ENCODE peak calls at places on chromosomes 16 and 17, in four cellular contexts. X is transverse colon, W is A549, Q is IMR-90. V is an unnamed sample.

GRCh38 chr17:80945736-80946135 is 45.9 kb upstream of the CHMP6 start:
- DNase-seq in X (no peak), W (no peak), Q (no peak), V (no peak)

GRCh38 chr17:40551874-40552768 is 13.2 kb downstream of the CCR7 start:
- DNase-seq in X (peak; percentile 21), W (peak; percentile 99), Q (peak; percentile 99), V (peak; percentile 83)

GRCh38 chr16:9151597-9151996 is 60.2 kb downstream of the HAPSTR1 start:
- DNase-seq in X (no peak), W (no peak), Q (peak; percentile 84), V (no peak)

GRCh38 chr16:84082110-84082509 is 34.6 kb downstream of the MBTPS1 start:
- DNase-seq in X (no peak), W (no peak), Q (no peak), V (no peak)

GRCh38 chr17:30000001-30000754 is 58.7 kb downstream of the EFCAB5 start:
- DNase-seq in X (no peak), W (peak; percentile 27), Q (no peak), V (no peak)

GRCh38 chr17:78997881-78998280 is 11.7 kb downstream of the CANT1 start:
- DNase-seq in X (no peak), W (no peak), Q (no peak), V (peak; percentile 32)

GRCh38 chr16:81703177-81704155 is 75.6 kb upstream of the PLCG2 start:
- DNase-seq in X (no peak), W (peak; percentile 92), Q (peak; percentile 91), V (no peak)

GRCh38 chr16:48347980-48348379 is 37.2 kb downstream of the SIAH1 start:
- DNase-seq in X (no peak), W (no peak), Q (no peak), V (no peak)

GRCh38 chr16:85751665-85752501 is 987 bp upstream of the C16orf74 start:
- DNase-seq in X (no peak), W (no peak), Q (peak; percentile 58), V (no peak)

GRCh38 chr16:68090109-68090508 is 4.9 kb downstream of the NFATC3 start:
- DNase-seq in X (no peak), W (no peak), Q (no peak), V (no peak)

GRCh38 chr16:11188801-11189740 is 66.9 kb downstream of the SOCS1 start:
- DNase-seq in X (no peak), W (no peak), Q (no peak), V (no peak)

GRCh38 chr16:30692381-30693074 is 6.4 kb upstream of the SRCAP start:
- DNase-seq in X (no peak), W (no peak), Q (no peak), V (no peak)

GRCh38 chr17:79888009-79888540 is 48.8 kb upstream of the CBX4 start:
- DNase-seq in X (no peak), W (no peak), Q (no peak), V (no peak)

GRCh38 chr17:29870836-29871430 is 59.1 kb downstream of the SSH2 start:
- DNase-seq in X (no peak), W (no peak), Q (no peak), V (no peak)

GRCh38 chr16:84426804-84427203 is 58.5 kb downstream of the ATP2C2 start:
- DNase-seq in X (no peak), W (no peak), Q (no peak), V (no peak)

GRCh38 chr17:73595068-73595865 is 49.0 kb downstream of the SDK2 start:
- DNase-seq in X (peak; percentile 45), W (no peak), Q (no peak), V (no peak)

GRCh38 chr17:62179525-62180161 is 114.6 kb upstream of the MED13 start:
- DNase-seq in X (peak; percentile 27), W (peak; percentile 92), Q (peak; percentile 50), V (no peak)

GRCh38 chr17:45018514-45019176 is 32.8 kb downstream of the DCAKD start:
- DNase-seq in X (peak; percentile 41), W (no peak), Q (peak; percentile 11), V (no peak)

GRCh38 chr16:70484867-70485266 is 30.5 kb downstream of the FCSK start:
- DNase-seq in X (no peak), W (no peak), Q (no peak), V (no peak)

GRCh38 chr16:11142951-11143740 is 112.9 kb downstream of the SOCS1 start:
- DNase-seq in X (no peak), W (no peak), Q (no peak), V (no peak)

GRCh38 chr17:80737106-80738019 is 192.7 kb downstream of the RPTOR start:
- DNase-seq in X (peak; percentile 48), W (no peak), Q (no peak), V (no peak)

GRCh38 chr17:77076046-77076882 is 64.5 kb upstream of the SEC14L1 start:
- DNase-seq in X (no peak), W (no peak), Q (peak; percentile 9), V (no peak)

GRCh38 chr17:42399948-42400843 is 12.0 kb upstream of the STAT3 start:
- DNase-seq in X (no peak), W (no peak), Q (no peak), V (no peak)

GRCh38 chr17:21500064-21500463 is 123.9 kb downstream of the KCNJ12 start:
- DNase-seq in X (no peak), W (no peak), Q (no peak), V (no peak)

GRCh38 chr16:82987767-82988166 is 361.0 kb downstream of the CDH13 start:
- DNase-seq in X (no peak), W (no peak), Q (peak; percentile 19), V (no peak)

GRCh38 chr17:68455756-68456528 is 1.4 kb downstream of the WIPI1 start:
- DNase-seq in X (peak; percentile 46), W (peak; percentile 21), Q (peak; percentile 89), V (no peak)

GRCh38 chr16:74637742-74638453 is 28.8 kb downstream of the RFWD3 start:
- DNase-seq in X (no peak), W (no peak), Q (no peak), V (no peak)

GRCh38 chr16:29779474-29779873 is 1.4 kb downstream of the ZG16 start:
- DNase-seq in X (no peak), W (peak; percentile 51), Q (no peak), V (no peak)

GRCh38 chr16:11129378-11129781 is 126.6 kb downstream of the SOCS1 start:
- DNase-seq in X (no peak), W (no peak), Q (no peak), V (no peak)

GRCh38 chr17:63446218-63446980 is at the start of gene CYB561:
- DNase-seq in X (peak; percentile 91), W (peak; percentile 81), Q (peak; percentile 29), V (peak; percentile 92)

GRCh38 chr17:79036609-79037008 is 12.6 kb downstream of the C1QTNF1 start:
- DNase-seq in X (no peak), W (peak; percentile 75), Q (peak; percentile 94), V (no peak)

GRCh38 chr17:63665527-63666214 is 34.3 kb downstream of the LIMD2 start:
- DNase-seq in X (no peak), W (no peak), Q (no peak), V (no peak)

GRCh38 chr16:11964761-11965539 is at the start of gene TNFRSF17:
- DNase-seq in X (peak; percentile 13), W (no peak), Q (peak; percentile 37), V (no peak)

GRCh38 chr16:72889616-72890235 is 158.2 kb downstream of the ZFHX3 start:
- DNase-seq in X (no peak), W (no peak), Q (no peak), V (no peak)
- H3K27ac ChIP-seq in X (no peak overlapping the region), W (no peak overlapping the region), Q (no peak overlapping the region), V (no peak overlapping the region)

GRCh38 chr17:8138672-8139371 is 13.4 kb downstream of the PER1 start:
- DNase-seq in X (peak; percentile 96), W (peak; percentile 99), Q (peak; percentile 98), V (peak; percentile 96)
- TF ChIP-seq POLR2A in X (peak; percentile 74), W (peak; percentile 47), Q (peak; percentile 91), V (no peak)

DNA sequence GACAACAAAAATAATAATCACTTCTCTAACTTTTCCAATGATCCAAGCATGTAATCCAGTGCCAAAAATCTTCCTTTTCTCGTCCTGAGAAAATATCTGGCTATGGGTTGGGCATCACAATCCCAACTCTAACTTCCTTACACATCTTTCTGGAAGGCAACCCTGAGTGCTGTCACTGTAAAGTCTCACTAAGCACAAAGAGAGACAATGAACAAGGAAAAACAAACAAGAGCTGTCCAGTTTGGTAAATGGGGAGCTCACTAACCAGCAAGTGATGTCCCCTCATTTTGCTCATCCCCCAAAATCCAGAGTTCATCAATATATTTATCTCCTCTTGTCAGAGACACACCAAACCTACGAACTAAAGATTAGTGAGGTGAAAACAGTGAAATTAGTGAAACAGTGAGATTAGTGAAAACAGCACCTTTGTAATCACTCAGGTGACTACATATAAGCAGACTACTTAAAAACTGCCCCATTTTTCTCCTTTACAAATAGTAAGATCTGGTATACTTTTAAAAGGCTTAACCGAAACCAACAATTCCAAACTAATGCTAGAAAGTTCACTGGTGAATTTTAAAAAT is 5.4 kb downstream of the USP32 start:
- DNase-seq in X (no peak), W (no peak), Q (no peak), V (no peak)
- H3K27ac ChIP-seq in X (no peak overlapping the region), W (no peak overlapping the region), Q (no peak overlapping the region), V (no peak overlapping the region)

GRCh38 chr16:87593710-87594258 is 8.5 kb upstream of the JPH3 start:
- DNase-seq in X (no peak), W (no peak), Q (no peak), V (no peak)
- TF ChIP-seq POLR2A in X (no peak), W (no peak), Q (no peak), V (no peak)

GRCh38 chr16:49859139-49859947 is 3.4 kb upstream of the ZNF423 start:
- DNase-seq in X (peak; percentile 67), W (no peak), Q (no peak), V (peak; percentile 85)
- H3K27ac ChIP-seq in X (peak overlapping the region; percentile 97), W (no peak overlapping the region), Q (no peak overlapping the region), V (peak overlapping the region; percentile 80)

GRCh38 chr17:75237100-75238014 is 24.0 kb downstream of the GGA3 start:
- DNase-seq in X (no peak), W (no peak), Q (no peak), V (no peak)
- TF ChIP-seq POLR2A in X (no peak), W (no peak), Q (no peak), V (no peak)

DNA sequence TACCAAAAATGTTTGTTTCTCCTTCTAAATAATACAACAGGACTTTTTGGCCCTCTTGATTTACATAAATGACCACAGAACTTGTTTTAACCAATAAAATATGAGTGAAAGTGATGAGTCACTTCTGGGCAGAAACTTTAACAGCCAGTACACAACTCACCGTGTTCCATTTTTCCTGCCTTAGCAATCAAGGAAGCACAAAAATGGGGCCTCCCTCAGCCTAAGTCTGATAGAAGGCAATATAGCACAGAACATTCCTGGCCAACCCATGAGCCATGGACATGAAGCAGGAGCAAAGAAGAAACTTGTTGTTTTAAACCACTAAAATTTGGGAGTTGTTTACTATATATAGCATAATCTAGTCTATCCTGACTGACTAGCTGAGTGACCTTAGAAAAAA is 61.1 kb upstream of the MTMR4 start:
- DNase-seq in X (no peak), W (peak; percentile 28), Q (peak; percentile 64), V (no peak)
- H3K27ac ChIP-seq in X (no peak overlapping the region), W (no peak overlapping the region), Q (no peak overlapping the region), V (peak overlapping the region; percentile 9)

V was measured in suprapubic skin.